ENCODE peak calls at places on chromosomes 13 and 19, in ten cellular contexts. Z, A, B, V, T, K, L, I, M and C are unnamed samples.

GRCh38 chr13:24106429-24106828 is 54.1 kb upstream of the SPATA13 start:
- DNase-seq in Z (peak), A (no peak), B (no peak), V (peak), T (no peak), K (no peak), L (no peak), I (no peak), M (no peak), C (no peak)

GRCh38 chr19:23799321-23799720 is 40.6 kb upstream of the ZNF681 start:
- DNase-seq in Z (no peak), A (no peak), B (peak), V (peak), T (no peak), K (no peak), L (no peak), I (no peak), M (no peak), C (no peak)

GRCh38 chr19:30795727-30796126 is 423.5 kb downstream of the ZNF536 start:
- DNase-seq in Z (no peak), A (no peak), B (no peak), V (no peak), T (no peak), K (no peak), L (no peak), I (no peak), M (no peak), C (no peak)

GRCh38 chr19:7292950-7293794 is 1.0 kb downstream of the INSR start:
- DNase-seq in Z (peak), A (no peak), B (no peak), V (peak), T (no peak), K (peak), L (no peak), I (peak), M (no peak), C (no peak)

GRCh38 chr19:52585101-52585500 is 15.0 kb downstream of the ZNF701 start:
- DNase-seq in Z (no peak), A (no peak), B (no peak), V (peak), T (no peak), K (no peak), L (peak), I (no peak), M (no peak), C (no peak)

GRCh38 chr13:46119883-46120614 is 15.2 kb upstream of the CPB2 start:
- DNase-seq in Z (no peak), A (no peak), B (no peak), V (peak), T (no peak), K (no peak), L (peak), I (peak), M (peak), C (no peak)

GRCh38 chr13:80658705-80659104 is 317.8 kb upstream of the SPRY2 start:
- DNase-seq in Z (no peak), A (no peak), B (no peak), V (no peak), T (no peak), K (no peak), L (no peak), I (no peak), M (no peak), C (no peak)

GRCh38 chr19:13121551-13122274 is 3.6 kb downstream of the NACC1 start:
- DNase-seq in Z (no peak), A (no peak), B (no peak), V (no peak), T (no peak), K (no peak), L (no peak), I (no peak), M (no peak), C (no peak)

GRCh38 chr19:33207903-33208302 is 13.8 kb downstream of the LRP3 start:
- DNase-seq in Z (no peak), A (no peak), B (no peak), V (no peak), T (no peak), K (no peak), L (no peak), I (no peak), M (no peak), C (no peak)

GRCh38 chr13:98482476-98483444 is 94.1 kb downstream of the STK24 start:
- DNase-seq in Z (peak), A (no peak), B (no peak), V (peak), T (no peak), K (peak), L (peak), I (peak), M (no peak), C (no peak)

GRCh38 chr19:940591-941291 is 14.9 kb downstream of the ARID3A start:
- DNase-seq in Z (peak), A (no peak), B (peak), V (peak), T (no peak), K (no peak), L (peak), I (peak), M (no peak), C (no peak)

GRCh38 chr19:4897146-4897545 is 5.5 kb downstream of the ARRDC5 start:
- DNase-seq in Z (no peak), A (no peak), B (no peak), V (no peak), T (no peak), K (no peak), L (no peak), I (no peak), M (no peak), C (no peak)

GRCh38 chr13:44153536-44153935 is 220.1 kb upstream of the SERP2 start:
- DNase-seq in Z (no peak), A (no peak), B (no peak), V (no peak), T (no peak), K (no peak), L (no peak), I (no peak), M (no peak), C (no peak)

GRCh38 chr13:22278336-22278929 is 607.6 kb downstream of the FGF9 start:
- DNase-seq in Z (peak), A (no peak), B (peak), V (peak), T (peak), K (peak), L (peak), I (peak), M (no peak), C (peak)

GRCh38 chr19:18939922-18940775 is 868 bp downstream of the HOMER3 start:
- DNase-seq in Z (no peak), A (no peak), B (no peak), V (peak), T (no peak), K (no peak), L (peak), I (peak), M (peak), C (no peak)

GRCh38 chr13:87981416-87981815 is 310.2 kb downstream of the SLITRK5 start:
- DNase-seq in Z (no peak), A (no peak), B (no peak), V (no peak), T (no peak), K (no peak), L (no peak), I (no peak), M (no peak), C (no peak)

GRCh38 chr13:113926951-113927660 is 46.8 kb downstream of the C13orf46 start:
- DNase-seq in Z (peak), A (no peak), B (no peak), V (no peak), T (no peak), K (no peak), L (no peak), I (no peak), M (no peak), C (no peak)

GRCh38 chr19:51473009-51473707 is 5.2 kb upstream of the CEACAM18 start:
- DNase-seq in Z (peak), A (peak), B (peak), V (peak), T (peak), K (peak), L (peak), I (peak), M (peak), C (peak)

GRCh38 chr19:28334419-28334818 is 878.5 kb downstream of the UQCRFS1 start:
- DNase-seq in Z (no peak), A (no peak), B (no peak), V (no peak), T (no peak), K (no peak), L (no peak), I (no peak), M (no peak), C (no peak)

GRCh38 chr19:17567940-17568339 is 12.5 kb downstream of the COLGALT1 start:
- DNase-seq in Z (no peak), A (no peak), B (no peak), V (no peak), T (no peak), K (no peak), L (no peak), I (no peak), M (no peak), C (no peak)

GRCh38 chr13:42275506-42275905 is 3.6 kb downstream of the AKAP11 start:
- DNase-seq in Z (no peak), A (no peak), B (no peak), V (no peak), T (no peak), K (no peak), L (no peak), I (no peak), M (no peak), C (peak)

GRCh38 chr19:32437096-32437495 is 31.5 kb downstream of the DPY19L3 start:
- DNase-seq in Z (no peak), A (no peak), B (no peak), V (no peak), T (no peak), K (no peak), L (no peak), I (no peak), M (no peak), C (no peak)

GRCh38 chr19:40284251-40284500 is 969 bp downstream of the AKT2 start:
- DNase-seq in Z (no peak), A (no peak), B (no peak), V (no peak), T (no peak), K (no peak), L (no peak), I (no peak), M (no peak), C (no peak)

GRCh38 chr19:19053508-19054314 is 10.1 kb upstream of the SLC25A42 start:
- DNase-seq in Z (no peak), A (no peak), B (peak), V (peak), T (no peak), K (peak), L (peak), I (peak), M (no peak), C (peak)

GRCh38 chr19:35495107-35496064 is 5.1 kb upstream of the KRTDAP start:
- DNase-seq in Z (peak), A (no peak), B (peak), V (peak), T (peak), K (peak), L (peak), I (peak), M (no peak), C (peak)

GRCh38 chr19:16514383-16515019 is 18.3 kb downstream of the C19orf44 start:
- DNase-seq in Z (no peak), A (no peak), B (no peak), V (no peak), T (no peak), K (no peak), L (no peak), I (no peak), M (no peak), C (peak)

GRCh38 chr13:76023644-76024043 is 387.5 kb downstream of the LMO7 start:
- DNase-seq in Z (no peak), A (no peak), B (no peak), V (no peak), T (no peak), K (no peak), L (no peak), I (no peak), M (peak), C (no peak)

GRCh38 chr13:114067381-114067885 is 65.0 kb downstream of the RASA3 start:
- DNase-seq in Z (no peak), A (no peak), B (peak), V (no peak), T (peak), K (peak), L (peak), I (no peak), M (peak), C (peak)